ENCODE peak calls at places on chromosomes 11 and 22, in eight cellular contexts. One of them, this sample, is unnamed.

GRCh38 chr11:21514298-21514697 is 678.6 kb upstream of the ANO5 start:
- DNase-seq in mesendoderm: peak
- DNase-seq in kidney glomerular epithelial cell: no peak
- DNase-seq in hippocampal formation: no peak
- DNase-seq in posterior cingulate gyrus: no peak
- DNase-seq in nephron progenitor cell: peak
- DNase-seq in substantia nigra: no peak
- DNase-seq in heart left ventricle: no peak
- DNase-seq in this sample: no peak

GRCh38 chr22:27752141-27752540 is 49.4 kb downstream of the MN1 start:
- DNase-seq in mesendoderm: no peak
- DNase-seq in kidney glomerular epithelial cell: no peak
- DNase-seq in hippocampal formation: no peak
- DNase-seq in posterior cingulate gyrus: no peak
- DNase-seq in nephron progenitor cell: no peak
- DNase-seq in substantia nigra: no peak
- DNase-seq in heart left ventricle: no peak
- DNase-seq in this sample: no peak

GRCh38 chr11:47376183-47376542 is 2.2 kb downstream of the SPI1 start:
- DNase-seq in mesendoderm: no peak
- DNase-seq in kidney glomerular epithelial cell: peak
- DNase-seq in hippocampal formation: no peak
- DNase-seq in posterior cingulate gyrus: no peak
- DNase-seq in nephron progenitor cell: no peak
- DNase-seq in substantia nigra: no peak
- DNase-seq in heart left ventricle: no peak
- DNase-seq in this sample: no peak

GRCh38 chr11:58286249-58286648 is 18.2 kb upstream of the OR10W1 start:
- DNase-seq in mesendoderm: peak
- DNase-seq in kidney glomerular epithelial cell: peak
- DNase-seq in hippocampal formation: no peak
- DNase-seq in posterior cingulate gyrus: no peak
- DNase-seq in nephron progenitor cell: no peak
- DNase-seq in substantia nigra: no peak
- DNase-seq in heart left ventricle: no peak
- DNase-seq in this sample: peak

GRCh38 chr11:32890843-32891656 is 1.6 kb upstream of the QSER1 start:
- DNase-seq in mesendoderm: peak
- DNase-seq in kidney glomerular epithelial cell: no peak
- DNase-seq in hippocampal formation: no peak
- DNase-seq in posterior cingulate gyrus: no peak
- DNase-seq in nephron progenitor cell: no peak
- DNase-seq in substantia nigra: no peak
- DNase-seq in heart left ventricle: no peak
- DNase-seq in this sample: peak

GRCh38 chr22:50672471-50673230 is at the start of gene SHANK3:
- DNase-seq in mesendoderm: no peak
- DNase-seq in kidney glomerular epithelial cell: no peak
- DNase-seq in hippocampal formation: no peak
- DNase-seq in posterior cingulate gyrus: no peak
- DNase-seq in nephron progenitor cell: no peak
- DNase-seq in substantia nigra: no peak
- DNase-seq in heart left ventricle: peak
- DNase-seq in this sample: no peak

GRCh38 chr11:111665779-111666178 is 63.5 kb downstream of the SIK2 start:
- DNase-seq in mesendoderm: peak
- DNase-seq in kidney glomerular epithelial cell: no peak
- DNase-seq in hippocampal formation: no peak
- DNase-seq in posterior cingulate gyrus: no peak
- DNase-seq in nephron progenitor cell: peak
- DNase-seq in substantia nigra: no peak
- DNase-seq in heart left ventricle: no peak
- DNase-seq in this sample: peak

GRCh38 chr11:128195057-128195751 is 392.2 kb downstream of the ETS1 start:
- DNase-seq in mesendoderm: no peak
- DNase-seq in kidney glomerular epithelial cell: no peak
- DNase-seq in hippocampal formation: no peak
- DNase-seq in posterior cingulate gyrus: no peak
- DNase-seq in nephron progenitor cell: no peak
- DNase-seq in substantia nigra: no peak
- DNase-seq in heart left ventricle: no peak
- DNase-seq in this sample: no peak

GRCh38 chr11:108734956-108735559 is 70.2 kb downstream of the DDX10 start:
- DNase-seq in mesendoderm: peak
- DNase-seq in kidney glomerular epithelial cell: no peak
- DNase-seq in hippocampal formation: no peak
- DNase-seq in posterior cingulate gyrus: no peak
- DNase-seq in nephron progenitor cell: no peak
- DNase-seq in substantia nigra: no peak
- DNase-seq in heart left ventricle: no peak
- DNase-seq in this sample: no peak